ENCODE peak calls at places on chromosome X, in seven cellular contexts. G is GM23338, O is endothelial cell of umbilical vein, M is mammary epithelial cell, N is neuronal stem cell, E is GM23248, F is fibroblast of lung. Q is an unnamed sample.

GRCh38 chrX:24294619-24295018 is 19.2 kb downstream of the SUPT20HL2 start:
- DNase-seq in G (peak), O (peak), M (no peak), N (no peak), E (peak), F (no peak), Q (peak)

GRCh38 chrX:12611471-12611870 is 179.7 kb upstream of the PRPS2 start:
- DNase-seq in G (no peak), O (no peak), M (no peak), N (no peak), E (no peak), F (no peak), Q (no peak)

GRCh38 chrX:53684415-53685192 is 1.9 kb downstream of the HUWE1 start:
- DNase-seq in G (peak), O (no peak), M (no peak), N (no peak), E (peak), F (no peak), Q (no peak)

GRCh38 chrX:1327651-1328304 is 8.8 kb upstream of the IL3RA start:
- DNase-seq in G (no peak), O (no peak), M (no peak), N (no peak), E (no peak), F (no peak), Q (no peak)

GRCh38 chrX:45851434-45851991 is 650.8 kb upstream of the DIPK2B start:
- DNase-seq in G (peak), O (peak), M (peak), N (no peak), E (peak), F (peak), Q (peak)

GRCh38 chrX:22060952-22061351 is 28.8 kb downstream of the PHEX start:
- DNase-seq in G (no peak), O (no peak), M (no peak), N (no peak), E (no peak), F (no peak), Q (no peak)

GRCh38 chrX:1491851-1492349 is 39.2 kb upstream of the ASMTL start:
- DNase-seq in G (peak), O (no peak), M (no peak), N (peak), E (peak), F (no peak), Q (no peak)

GRCh38 chrX:150454508-150455219 is 91.5 kb downstream of the MAMLD1 start:
- DNase-seq in G (no peak), O (no peak), M (no peak), N (no peak), E (no peak), F (no peak), Q (no peak)

GRCh38 chrX:56113785-56114436 is 118.2 kb upstream of the KLF8 start:
- DNase-seq in G (peak), O (no peak), M (no peak), N (no peak), E (no peak), F (no peak), Q (peak)

GRCh38 chrX:21885568-21885967 is 29.8 kb downstream of the YY2 start:
- DNase-seq in G (peak), O (peak), M (no peak), N (peak), E (no peak), F (peak), Q (no peak)

GRCh38 chrX:87813566-87813965 is 296.0 kb downstream of the KLHL4 start:
- DNase-seq in G (no peak), O (no peak), M (no peak), N (no peak), E (no peak), F (no peak), Q (no peak)

GRCh38 chrX:45760187-45760742 is 559.6 kb upstream of the DIPK2B start:
- DNase-seq in G (no peak), O (no peak), M (no peak), N (no peak), E (no peak), F (no peak), Q (no peak)

GRCh38 chrX:10597871-10598270 is 22.5 kb downstream of the MID1 start:
- DNase-seq in G (peak), O (peak), M (no peak), N (no peak), E (peak), F (no peak), Q (no peak)

GRCh38 chrX:10769165-10769564 is 148.8 kb upstream of the MID1 start:
- DNase-seq in G (peak), O (peak), M (peak), N (peak), E (peak), F (peak), Q (peak)

GRCh38 chrX:6095469-6095868 is 133.2 kb downstream of the NLGN4X start:
- DNase-seq in G (peak), O (no peak), M (no peak), N (no peak), E (no peak), F (no peak), Q (no peak)

GRCh38 chrX:18733273-18733672 is 25.8 kb downstream of the PPEF1 start:
- DNase-seq in G (no peak), O (no peak), M (no peak), N (no peak), E (no peak), F (no peak), Q (no peak)

GRCh38 chrX:119690921-119691716 is 1.8 kb downstream of the SEPTIN6 start:
- DNase-seq in G (peak), O (no peak), M (peak), N (no peak), E (peak), F (peak), Q (peak)

GRCh38 chrX:115494133-115494532 is 66.8 kb upstream of the PLS3 start:
- DNase-seq in G (no peak), O (peak), M (no peak), N (no peak), E (no peak), F (no peak), Q (no peak)

GRCh38 chrX:1481636-1482529 is 29.2 kb upstream of the ASMTL start:
- DNase-seq in G (peak), O (peak), M (peak), N (no peak), E (peak), F (peak), Q (peak)

GRCh38 chrX:116499780-116500179 is 37.0 kb upstream of the CT83 start:
- DNase-seq in G (no peak), O (no peak), M (peak), N (no peak), E (peak), F (no peak), Q (no peak)

DNA sequence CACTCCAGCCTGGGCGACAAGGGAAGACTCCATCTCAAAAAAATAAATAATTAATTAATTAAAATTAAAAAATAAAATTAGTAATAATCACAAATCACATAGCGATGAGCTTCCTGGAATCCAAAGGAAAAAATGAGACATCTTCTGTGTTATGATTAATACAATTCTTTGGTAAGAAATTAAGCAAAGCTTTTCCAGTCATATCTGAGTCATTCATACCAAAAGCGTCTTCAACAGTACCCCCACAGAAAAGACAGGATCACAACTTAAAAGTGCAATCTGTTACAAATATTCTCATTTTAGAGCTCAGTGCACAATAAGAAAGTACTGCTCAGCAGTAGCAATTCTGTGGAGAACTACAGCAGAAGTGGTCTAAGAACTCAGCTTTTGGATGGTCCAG is 168.5 kb upstream of the MXRA5 start:
- DNase-seq in G (no peak), O (no peak), M (peak), N (no peak), E (peak), F (peak), Q (no peak)
- H2AFZ ChIP-seq in G (no peak), O (no peak), M (no peak), N (no peak), E (no peak), F (no peak), Q (no peak)

DNA sequence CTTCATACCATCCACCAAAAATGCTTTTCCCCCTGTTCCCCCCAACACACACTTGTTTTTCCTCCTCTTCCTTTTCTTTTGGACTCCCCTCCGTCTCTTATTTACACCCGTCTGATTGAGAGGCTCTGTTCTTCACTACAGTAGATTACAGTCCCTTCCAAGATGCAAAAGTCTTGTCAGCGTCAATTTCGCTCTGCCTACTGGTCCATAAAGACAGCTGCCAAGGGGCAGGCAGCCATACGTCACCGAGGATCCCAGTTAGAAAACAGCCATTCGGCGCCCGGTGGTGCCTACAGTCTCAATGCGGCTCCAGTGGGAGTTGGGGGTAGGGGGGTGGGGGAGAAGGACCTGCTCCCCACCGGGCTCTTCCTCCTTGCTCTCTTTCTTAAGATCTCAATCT is at the start of gene GPM6B:
- DNase-seq in G (peak), O (no peak), M (no peak), N (peak), E (no peak), F (no peak), Q (no peak)
- H2AFZ ChIP-seq in G (no peak), O (no peak), M (peak), N (peak), E (no peak), F (no peak), Q (no peak)

GRCh38 chrX:154365997-154366665 is 8.3 kb downstream of the FLNA start:
- DNase-seq in G (no peak), O (no peak), M (no peak), N (no peak), E (no peak), F (no peak), Q (no peak)
- H2AFZ ChIP-seq in G (no peak), O (no peak), M (no peak), N (no peak), E (no peak), F (no peak), Q (no peak)

GRCh38 chrX:112078606-112079005 is 4.0 kb downstream of the TRPC5 start:
- DNase-seq in G (no peak), O (no peak), M (no peak), N (no peak), E (no peak), F (peak), Q (no peak)

GRCh38 chrX:112085149-112085548 is 2.6 kb upstream of the TRPC5 start:
- DNase-seq in G (no peak), O (no peak), M (no peak), N (no peak), E (no peak), F (no peak), Q (no peak)

GRCh38 chrX:112081781-112082482 is 644 bp downstream of the TRPC5 start:
- DNase-seq in G (peak), O (no peak), M (no peak), N (no peak), E (no peak), F (no peak), Q (peak)

GRCh38 chrX:112087545-112087944 is 5.0 kb upstream of the TRPC5 start:
- DNase-seq in G (no peak), O (no peak), M (no peak), N (no peak), E (no peak), F (no peak), Q (no peak)

GRCh38 chrX:112083624-112084326 is 1.2 kb upstream of the TRPC5 start:
- DNase-seq in G (peak), O (no peak), M (no peak), N (no peak), E (no peak), F (no peak), Q (peak)
- H2AFZ ChIP-seq in G (peak), O (no peak), M (no peak), N (no peak), E (no peak), F (no peak), Q (no peak)

GRCh38 chrX:33128048-33128805 is 83.1 kb downstream of the DMD start:
- DNase-seq in G (no peak), O (no peak), M (no peak), N (no peak), E (no peak), F (no peak), Q (no peak)
- H2AFZ ChIP-seq in G (peak), O (no peak), M (no peak), N (no peak), E (no peak), F (no peak), Q (peak)

GRCh38 chrX:14027031-14027430 is 2.7 kb downstream of the GEMIN8 start:
- DNase-seq in G (no peak), O (peak), M (peak), N (no peak), E (peak), F (peak), Q (no peak)

GRCh38 chrX:14027511-14028019 is 2.1 kb downstream of the GEMIN8 start:
- DNase-seq in G (no peak), O (peak), M (peak), N (no peak), E (peak), F (peak), Q (no peak)

GRCh38 chrX:14029425-14030247 is at the start of gene GEMIN8:
- DNase-seq in G (peak), O (peak), M (peak), N (peak), E (peak), F (peak), Q (peak)

GRCh38 chrX:14029039-14029424 is 660 bp downstream of the GEMIN8 start:
- DNase-seq in G (no peak), O (no peak), M (peak), N (peak), E (no peak), F (no peak), Q (no peak)

DNA sequence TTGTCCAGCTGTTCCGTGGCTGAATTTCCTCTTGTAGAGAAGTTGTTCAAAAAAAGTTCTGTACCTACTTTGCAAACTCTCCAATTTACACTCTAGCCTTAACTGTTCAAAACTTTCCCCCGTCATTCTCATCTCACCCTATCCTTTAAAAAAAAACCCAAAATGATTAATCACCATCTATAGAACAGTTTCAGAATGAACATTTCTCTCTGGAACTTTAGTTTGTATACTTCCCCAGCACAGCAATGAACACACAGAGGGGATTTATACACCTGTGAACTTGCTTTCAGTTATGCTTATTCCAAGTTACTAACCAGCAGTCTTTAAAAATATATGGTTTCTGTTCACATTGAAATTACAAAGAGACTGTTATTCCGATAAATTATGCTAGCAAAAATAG is 1.2 kb downstream of the GEMIN8 start:
- DNase-seq in G (no peak), O (peak), M (no peak), N (no peak), E (no peak), F (no peak), Q (no peak)
- H2AFZ ChIP-seq in G (no peak), O (no peak), M (no peak), N (no peak), E (peak), F (no peak), Q (no peak)

DNA sequence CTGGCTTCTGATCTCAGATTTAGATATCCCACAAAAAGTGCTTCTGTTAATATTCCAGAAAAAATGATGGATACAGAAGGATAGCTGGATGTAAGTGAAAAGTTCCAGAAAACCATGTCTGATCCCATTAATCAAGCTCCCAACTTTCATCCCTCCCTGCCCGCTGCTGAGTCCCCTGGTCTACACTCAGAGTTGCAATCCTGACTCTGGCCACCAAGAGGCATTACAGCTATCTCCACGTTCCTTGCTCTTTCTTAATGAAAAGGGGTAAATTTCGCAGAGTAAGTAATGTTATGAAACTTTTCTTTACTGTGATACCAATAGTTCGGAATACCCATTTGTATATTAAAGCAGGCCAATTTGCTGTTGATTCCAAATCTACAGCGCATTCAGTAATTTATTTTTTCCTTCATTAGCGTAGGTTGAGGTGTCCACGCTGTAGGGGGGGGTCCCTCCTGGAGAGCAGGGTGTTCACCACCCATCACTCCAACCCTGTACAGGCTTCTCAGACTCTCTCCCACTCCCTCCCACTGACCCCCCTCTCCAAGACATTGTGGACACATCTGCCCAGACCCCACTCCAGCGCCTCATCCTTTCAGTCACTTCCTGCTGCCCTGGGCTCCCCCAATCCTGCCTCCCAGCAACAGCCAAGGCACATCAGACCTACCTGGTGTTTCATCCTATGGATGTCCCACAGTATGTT is 55.1 kb downstream of the RAB40A start:
- DNase-seq in G (peak), O (peak), M (peak), N (no peak), E (peak), F (peak), Q (peak)
- H2AFZ ChIP-seq in G (no peak), O (peak), M (peak), N (no peak), E (no peak), F (peak), Q (no peak)